ENCODE peak calls at places on chromosomes 11 and 22, in five cellular contexts. One of them, this sample, is unnamed.
A peak's percentile ranks its signal among the peaks of the same experiment; 100 is the strongest.

GRCh38 chr22:30170126-30170525 is 76.4 kb downstream of the LIF start:
- DNase-seq in K562: no peak
- DNase-seq in GM12878: no peak
- DNase-seq in GM23338: no peak
- DNase-seq in H1: no peak
- DNase-seq in this sample: no peak

GRCh38 chr11:15897211-15897960 is 459.0 kb downstream of the SOX6 start:
- DNase-seq in K562: no peak
- DNase-seq in GM12878: no peak
- DNase-seq in GM23338: no peak
- DNase-seq in H1: no peak
- DNase-seq in this sample: no peak

GRCh38 chr22:48752451-48753380 is 1075.0 kb downstream of the BRD1 start:
- DNase-seq in K562: no peak
- DNase-seq in GM12878: no peak
- DNase-seq in GM23338: no peak
- DNase-seq in H1: peak; percentile 53
- DNase-seq in this sample: no peak

GRCh38 chr11:41010361-41011050 is 448.9 kb downstream of the LRRC4C start:
- DNase-seq in K562: no peak
- DNase-seq in GM12878: no peak
- DNase-seq in GM23338: no peak
- DNase-seq in H1: no peak
- DNase-seq in this sample: no peak

GRCh38 chr11:60396790-60397189 is 531 bp downstream of the MS4A14 start:
- DNase-seq in K562: no peak
- DNase-seq in GM12878: peak; percentile 47
- DNase-seq in GM23338: no peak
- DNase-seq in H1: no peak
- DNase-seq in this sample: no peak

GRCh38 chr11:14093065-14093464 is 130.5 kb downstream of the SPON1 start:
- DNase-seq in K562: no peak
- DNase-seq in GM12878: no peak
- DNase-seq in GM23338: no peak
- DNase-seq in H1: no peak
- DNase-seq in this sample: no peak

GRCh38 chr11:67354314-67355022 is 1.1 kb upstream of the POLD4 start:
- DNase-seq in K562: peak; percentile 92
- DNase-seq in GM12878: no peak
- DNase-seq in GM23338: no peak
- DNase-seq in H1: no peak
- DNase-seq in this sample: peak; percentile 85

GRCh38 chr11:129731316-129731715 is 84.3 kb upstream of the TMEM45B start:
- DNase-seq in K562: no peak
- DNase-seq in GM12878: no peak
- DNase-seq in GM23338: no peak
- DNase-seq in H1: no peak
- DNase-seq in this sample: peak; percentile 41

GRCh38 chr11:57424802-57425564 is 1.9 kb downstream of the SLC43A3 start:
- DNase-seq in K562: peak; percentile 98
- DNase-seq in GM12878: peak; percentile 95
- DNase-seq in GM23338: no peak
- DNase-seq in H1: no peak
- DNase-seq in this sample: peak; percentile 86

GRCh38 chr22:38305481-38306448 is 11.5 kb downstream of the CSNK1E start:
- DNase-seq in K562: peak; percentile 41
- DNase-seq in GM12878: peak; percentile 89
- DNase-seq in GM23338: peak; percentile 84
- DNase-seq in H1: no peak
- DNase-seq in this sample: no peak

GRCh38 chr11:111938687-111939160 is 1.6 kb downstream of the DIXDC1 start:
- DNase-seq in K562: peak; percentile 56
- DNase-seq in GM12878: peak; percentile 71
- DNase-seq in GM23338: peak; percentile 79
- DNase-seq in H1: no peak
- DNase-seq in this sample: no peak

GRCh38 chr11:86047275-86047991 is 21.5 kb downstream of the PICALM start:
- DNase-seq in K562: no peak
- DNase-seq in GM12878: no peak
- DNase-seq in GM23338: no peak
- DNase-seq in H1: no peak
- DNase-seq in this sample: no peak

GRCh38 chr11:129611661-129612566 is 203.7 kb upstream of the TMEM45B start:
- DNase-seq in K562: peak; percentile 53
- DNase-seq in GM12878: no peak
- DNase-seq in GM23338: no peak
- DNase-seq in H1: no peak
- DNase-seq in this sample: no peak

GRCh38 chr11:22244986-22245592 is 52.2 kb downstream of the ANO5 start:
- DNase-seq in K562: peak; percentile 22
- DNase-seq in GM12878: no peak
- DNase-seq in GM23338: peak; percentile 85
- DNase-seq in H1: no peak
- DNase-seq in this sample: no peak

GRCh38 chr22:32348031-32348611 is 9.5 kb upstream of the RFPL3 start:
- DNase-seq in K562: no peak
- DNase-seq in GM12878: no peak
- DNase-seq in GM23338: no peak
- DNase-seq in H1: no peak
- DNase-seq in this sample: no peak

GRCh38 chr22:21020802-21021429 is 6.0 kb downstream of the P2RX6 start:
- DNase-seq in K562: peak; percentile 85
- DNase-seq in GM12878: no peak
- DNase-seq in GM23338: peak; percentile 85
- DNase-seq in H1: peak; percentile 73
- DNase-seq in this sample: no peak

GRCh38 chr11:32098142-32098903 is 7.4 kb downstream of the RCN1 start:
- DNase-seq in K562: no peak
- DNase-seq in GM12878: no peak
- DNase-seq in GM23338: no peak
- DNase-seq in H1: no peak
- DNase-seq in this sample: no peak
- H3K36me3 ChIP-seq in K562: no peaks in the 10 kb centered on the region
- H3K36me3 ChIP-seq in GM12878: peaks cover 22% of the 10 kb centered on the region
- H3K36me3 ChIP-seq in GM23338: peaks cover 16% of the 10 kb centered on the region
- H3K36me3 ChIP-seq in H1: peaks cover 37% of the 10 kb centered on the region
- H3K36me3 ChIP-seq in this sample: peaks cover 25% of the 10 kb centered on the region

DNA sequence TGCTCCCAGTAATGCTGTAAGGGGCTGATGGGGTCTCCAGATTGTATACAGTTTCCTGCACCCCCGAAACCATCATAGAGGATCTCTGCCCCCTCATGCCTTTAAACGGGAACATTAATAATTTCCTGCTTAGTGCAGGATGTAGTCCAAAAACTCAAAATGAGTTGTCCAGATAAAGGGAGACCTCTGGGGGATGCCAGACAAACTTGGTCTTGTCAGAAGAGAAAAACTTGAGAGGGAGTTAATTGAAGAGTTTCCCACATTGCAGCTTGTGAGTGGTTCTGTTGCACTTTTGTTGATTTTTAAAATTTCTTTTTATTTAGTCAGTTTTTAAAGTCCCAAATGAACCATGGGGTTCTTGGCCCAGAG is 132.1 kb downstream of the COMMD9 start:
- DNase-seq in K562: no peak
- DNase-seq in GM12878: no peak
- DNase-seq in GM23338: no peak
- DNase-seq in H1: no peak
- DNase-seq in this sample: no peak
- H3K27ac ChIP-seq in K562: no peak overlapping the region
- H3K27ac ChIP-seq in GM12878: no peak overlapping the region
- H3K27ac ChIP-seq in GM23338: no peak overlapping the region
- H3K27ac ChIP-seq in H1: no peak overlapping the region
- H3K27ac ChIP-seq in this sample: no peak overlapping the region

GRCh38 chr11:18590573-18590972 is 2.0 kb upstream of the UEVLD start:
- DNase-seq in K562: no peak
- DNase-seq in GM12878: no peak
- DNase-seq in GM23338: no peak
- DNase-seq in H1: peak; percentile 13
- DNase-seq in this sample: no peak

GRCh38 chr11:18588297-18589252 is at the start of gene UEVLD:
- DNase-seq in K562: peak; percentile 90
- DNase-seq in GM12878: peak; percentile 31
- DNase-seq in GM23338: peak; percentile 95
- DNase-seq in H1: peak; percentile 89
- DNase-seq in this sample: peak; percentile 38
- H3K79me2 ChIP-seq in K562: peaks cover 37% of the 10 kb centered on the region
- H3K79me2 ChIP-seq in GM12878: peaks cover 23% of the 10 kb centered on the region
- H3K79me2 ChIP-seq in GM23338: peaks cover 66% of the 10 kb centered on the region
- H3K79me2 ChIP-seq in H1: peaks cover 49% of the 10 kb centered on the region
- H3K79me2 ChIP-seq in this sample: peaks cover 53% of the 10 kb centered on the region

GRCh38 chr11:74971424-74971823 is 17.3 kb upstream of the NEU3 start:
- DNase-seq in K562: no peak
- DNase-seq in GM12878: no peak
- DNase-seq in GM23338: no peak
- DNase-seq in H1: no peak
- DNase-seq in this sample: no peak

GRCh38 chr11:74966651-74967050 is 17.6 kb downstream of the SPCS2 start:
- DNase-seq in K562: no peak
- DNase-seq in GM12878: no peak
- DNase-seq in GM23338: no peak
- DNase-seq in H1: no peak
- DNase-seq in this sample: no peak

GRCh38 chr11:74970852-74971395 is 17.8 kb upstream of the NEU3 start:
- DNase-seq in K562: no peak
- DNase-seq in GM12878: no peak
- DNase-seq in GM23338: no peak
- DNase-seq in H1: no peak
- DNase-seq in this sample: no peak
- H3K36me3 ChIP-seq in K562: peaks cover 91% of the 10 kb centered on the region
- H3K36me3 ChIP-seq in GM12878: peaks cover 8% of the 10 kb centered on the region
- H3K36me3 ChIP-seq in GM23338: peaks cover 27% of the 10 kb centered on the region
- H3K36me3 ChIP-seq in H1: no peaks in the 10 kb centered on the region
- H3K36me3 ChIP-seq in this sample: peaks cover 14% of the 10 kb centered on the region